ENCODE peak calls at places on chromosome 11, in five cellular contexts. R is sigmoid colon, Q is uterus, N is stomach, P is gastrocnemius medialis. J is an unnamed sample.

GRCh38 chr11:65291613-65292012 is 23.1 kb upstream of the CDC42EP2 start:
- DNase-seq in R (no peak), Q (no peak), N (no peak), P (no peak), J (no peak)

GRCh38 chr11:87219266-87219665 is 181.5 kb downstream of the TMEM135 start:
- DNase-seq in R (no peak), Q (no peak), N (no peak), P (no peak), J (no peak)

GRCh38 chr11:16011396-16011795 is 344.9 kb downstream of the SOX6 start:
- DNase-seq in R (no peak), Q (no peak), N (no peak), P (no peak), J (no peak)

GRCh38 chr11:130203766-130204702 is 44.5 kb downstream of the ST14 start:
- DNase-seq in R (peak; percentile 30), Q (no peak), N (no peak), P (no peak), J (no peak)

GRCh38 chr11:69832561-69833413 is 13.6 kb upstream of the FGF3 start:
- DNase-seq in R (peak; percentile 57), Q (no peak), N (no peak), P (no peak), J (peak; percentile 39)

GRCh38 chr11:9606799-9607510 is 33.5 kb downstream of the WEE1 start:
- DNase-seq in R (no peak), Q (no peak), N (no peak), P (no peak), J (no peak)

GRCh38 chr11:123654566-123655081 is at the start of gene SCN3B:
- DNase-seq in R (peak; percentile 71), Q (peak; percentile 43), N (peak; percentile 66), P (peak; percentile 65), J (peak; percentile 87)

GRCh38 chr11:14386895-14387480 is 28.0 kb upstream of the RRAS2 start:
- DNase-seq in R (no peak), Q (no peak), N (no peak), P (no peak), J (no peak)

GRCh38 chr11:126308271-126308671 is 4.4 kb downstream of the DCPS start:
- DNase-seq in R (no peak), Q (no peak), N (no peak), P (no peak), J (peak; percentile 38)

GRCh38 chr11:33696411-33696810 is 4.2 kb downstream of the C11orf91 start:
- DNase-seq in R (no peak), Q (no peak), N (peak; percentile 47), P (no peak), J (no peak)

GRCh38 chr11:14904745-14905103 is 12.7 kb upstream of the CYP2R1 start:
- DNase-seq in R (peak; percentile 88), Q (peak; percentile 42), N (peak; percentile 78), P (peak; percentile 24), J (peak; percentile 56)

GRCh38 chr11:109435121-109435742 is 13.2 kb downstream of the C11orf87 start:
- DNase-seq in R (no peak), Q (no peak), N (no peak), P (no peak), J (no peak)

GRCh38 chr11:14029971-14030531 is 67.5 kb downstream of the SPON1 start:
- DNase-seq in R (peak; percentile 82), Q (peak; percentile 46), N (peak; percentile 79), P (no peak), J (peak; percentile 45)

GRCh38 chr11:57336111-57336666 is 497 bp upstream of the SSRP1 start:
- DNase-seq in R (no peak), Q (no peak), N (no peak), P (no peak), J (no peak)

GRCh38 chr11:57310091-57310490 is 14.7 kb downstream of the TNKS1BP1 start:
- DNase-seq in R (no peak), Q (no peak), N (no peak), P (no peak), J (no peak)

GRCh38 chr11:69160296-69161116 is 4.8 kb downstream of the SMIM38 start:
- DNase-seq in R (no peak), Q (no peak), N (no peak), P (no peak), J (no peak)

GRCh38 chr11:86115542-86116385 is 46.9 kb upstream of the PICALM start:
- DNase-seq in R (no peak), Q (no peak), N (no peak), P (no peak), J (no peak)

GRCh38 chr11:1858576-1858975 is 5.7 kb downstream of the LSP1 start:
- DNase-seq in R (no peak), Q (no peak), N (no peak), P (no peak), J (no peak)

GRCh38 chr11:1444823-1445422 is 41.7 kb downstream of the MOB2 start:
- DNase-seq in R (no peak), Q (no peak), N (no peak), P (no peak), J (no peak)

GRCh38 chr11:66157182-66157864 is 87.3 kb downstream of the PACS1 start:
- DNase-seq in R (no peak), Q (no peak), N (no peak), P (no peak), J (no peak)

GRCh38 chr11:46615756-46616155 is 1.3 kb downstream of the HARBI1 start:
- DNase-seq in R (no peak), Q (no peak), N (no peak), P (no peak), J (peak; percentile 46)

GRCh38 chr11:46616551-46617450 is at the start of gene HARBI1:
- DNase-seq in R (peak; percentile 91), Q (peak; percentile 79), N (peak; percentile 93), P (peak; percentile 68), J (peak; percentile 92)

GRCh38 chr11:46612326-46612725 is 4.7 kb downstream of the HARBI1 start:
- DNase-seq in R (no peak), Q (no peak), N (no peak), P (no peak), J (no peak)

GRCh38 chr11:46618789-46619188 is 1.4 kb downstream of the ATG13 start:
- DNase-seq in R (no peak), Q (no peak), N (peak; percentile 37), P (no peak), J (no peak)

GRCh38 chr11:46617451-46618314 is at the start of gene ATG13:
- DNase-seq in R (peak; percentile 87), Q (peak; percentile 69), N (peak; percentile 85), P (peak; percentile 64), J (peak; percentile 91)
- TF ChIP-seq POLR2A in R (no peak), Q (no peak), N (no peak), P (no peak), J (no peak)

DNA sequence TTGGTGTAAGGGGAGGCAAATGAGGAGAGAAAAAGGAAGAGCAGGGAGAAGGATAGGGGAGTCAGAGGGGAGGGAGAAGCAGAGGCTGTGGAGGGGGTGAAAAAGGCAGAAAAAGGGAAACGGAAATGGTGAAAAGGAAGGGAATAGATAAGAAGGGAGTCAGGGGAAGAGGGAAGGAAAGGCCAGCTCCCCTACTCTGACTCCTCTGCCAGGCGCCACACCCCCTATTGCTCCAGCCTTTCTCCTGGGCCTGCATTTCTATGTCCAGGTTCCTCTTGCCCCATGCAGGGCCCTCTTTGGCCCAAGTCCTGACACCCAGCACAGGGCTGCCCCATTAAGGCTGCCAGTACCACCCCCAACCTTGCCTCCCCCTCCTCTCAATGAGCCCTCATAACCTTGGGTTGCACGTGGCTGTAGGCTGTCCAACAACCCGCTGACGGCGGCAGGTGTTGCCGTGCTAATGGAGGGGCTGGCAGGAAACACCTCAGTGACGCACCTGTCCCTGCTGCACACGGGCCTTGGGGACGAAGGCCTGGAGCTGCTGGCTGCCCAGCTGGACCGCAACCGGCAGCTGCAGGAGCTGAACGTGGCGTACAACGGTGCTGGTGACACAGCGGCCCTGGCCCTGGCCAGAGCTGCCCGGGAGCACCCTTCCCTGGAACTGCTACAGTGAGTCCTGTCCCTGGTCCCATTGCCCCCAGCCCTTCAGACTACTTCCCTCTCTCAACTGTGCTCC is 3.4 kb upstream of the NHERF4 start:
- DNase-seq in R (no peak), Q (no peak), N (no peak), P (no peak), J (no peak)
- H3K4me1 ChIP-seq in R (no peaks in the 10 kb centered on the region), Q (no peaks in the 10 kb centered on the region), N (peaks cover 13% of the 10 kb centered on the region), P (no peaks in the 10 kb centered on the region), J (no peaks in the 10 kb centered on the region)

GRCh38 chr11:71996946-71997345 is 1.8 kb upstream of the IL18BP start:
- DNase-seq in R (peak; percentile 68), Q (no peak), N (no peak), P (no peak), J (no peak)
- TF ChIP-seq POLR2A in R (no peak), Q (no peak), N (no peak), P (no peak), J (no peak)

GRCh38 chr11:76795936-76796441 is 12.8 kb downstream of the TSKU start:
- DNase-seq in R (peak; percentile 63), Q (no peak), N (no peak), P (no peak), J (no peak)
- H3K4me1 ChIP-seq in R (peaks cover 25% of the 10 kb centered on the region), Q (no peaks in the 10 kb centered on the region), N (peaks cover 71% of the 10 kb centered on the region), P (peaks cover 16% of the 10 kb centered on the region), J (no peaks in the 10 kb centered on the region)

DNA sequence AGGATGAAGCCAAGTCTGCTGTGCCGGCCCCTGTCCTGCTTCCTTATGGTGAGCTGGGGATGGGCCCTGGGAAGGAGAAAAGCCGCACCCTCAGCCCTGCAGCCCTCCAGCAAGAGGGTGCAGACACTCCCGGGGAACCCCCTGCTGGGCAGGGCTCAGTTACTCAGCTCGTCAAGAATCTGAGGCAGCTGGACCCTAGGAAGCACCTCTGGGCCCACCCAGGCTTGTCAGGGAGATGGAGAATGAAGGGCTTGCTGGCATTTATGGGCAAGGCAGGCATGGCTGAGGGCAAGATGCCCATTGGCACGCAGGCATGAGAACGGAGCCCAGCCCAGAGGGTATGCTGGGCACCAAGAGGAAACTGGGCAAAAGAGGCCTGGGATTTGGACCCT is 12.9 kb downstream of the RELT start:
- DNase-seq in R (no peak), Q (no peak), N (no peak), P (no peak), J (no peak)
- TF ChIP-seq POLR2A in R (no peak), Q (no peak), N (no peak), P (no peak), J (no peak)

DNA sequence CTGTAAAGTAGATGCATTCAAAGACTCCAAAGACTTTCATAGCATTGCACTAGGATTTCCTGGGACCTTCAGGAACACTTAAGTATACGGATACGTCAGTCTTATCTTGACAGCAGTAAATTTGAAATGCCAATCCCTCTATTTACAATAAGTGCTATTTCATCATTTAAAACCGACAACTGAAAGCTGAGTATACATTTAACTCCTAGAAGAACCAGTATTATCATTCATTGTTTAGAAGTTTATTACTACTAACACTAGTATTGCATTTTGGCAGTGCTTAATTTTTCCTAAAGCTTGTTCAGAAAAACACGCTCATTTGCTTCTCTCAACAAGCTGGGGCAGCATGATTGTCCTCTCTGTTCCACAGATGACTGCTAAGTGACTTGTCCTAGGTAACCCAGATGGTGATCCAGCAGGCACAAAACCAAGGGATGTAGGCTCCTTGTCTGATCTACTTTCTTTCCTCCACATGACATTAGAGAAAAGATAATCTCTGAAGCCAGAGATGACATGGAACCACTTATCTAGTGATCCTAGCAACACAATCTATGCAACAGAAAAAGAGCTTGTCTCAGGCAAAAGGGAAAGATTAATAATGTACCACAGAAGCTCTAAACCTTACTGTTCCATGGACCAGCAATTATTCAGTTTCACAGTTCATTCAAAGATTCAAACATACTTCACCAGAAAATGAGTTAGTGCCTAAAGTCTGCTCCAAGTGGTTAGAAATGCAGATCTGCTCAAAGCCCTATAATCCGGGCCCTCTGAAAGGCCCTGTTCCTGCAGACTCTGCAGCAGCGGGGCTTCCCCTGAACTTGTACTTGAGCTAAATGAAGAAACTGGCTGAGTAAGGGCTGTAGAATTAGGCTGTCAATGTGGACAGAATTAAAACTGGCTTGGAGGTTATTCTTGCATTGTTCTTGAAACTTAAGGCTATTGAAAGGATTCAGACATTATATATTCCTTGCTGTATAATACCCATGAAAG is 5.2 kb downstream of the MAML2 start:
- DNase-seq in R (no peak), Q (no peak), N (no peak), P (no peak), J (no peak)
- H3K4me1 ChIP-seq in R (peaks cover 51% of the 10 kb centered on the region), Q (peaks cover 6% of the 10 kb centered on the region), N (peaks cover 49% of the 10 kb centered on the region), P (peaks cover 6% of the 10 kb centered on the region), J (peaks cover 23% of the 10 kb centered on the region)

J was measured in adrenal gland.